ENCODE peak calls at places on chromosome 14, in four cellular contexts. Q, I, K and H are unnamed samples.

GRCh38 chr14:81946808-81947798 is 413.4 kb upstream of the SEL1L start:
- DNase-seq in Q (no peak), I (no peak), K (no peak), H (no peak)

GRCh38 chr14:24673534-24674203 is 39.7 kb upstream of the GZMB start:
- DNase-seq in Q (no peak), I (no peak), K (no peak), H (no peak)

GRCh38 chr14:93045965-93046695 is 69.6 kb downstream of the ITPK1 start:
- DNase-seq in Q (peak), I (no peak), K (peak), H (peak)

GRCh38 chr14:22471545-22472121 is 117.4 kb downstream of the DAD1 start:
- DNase-seq in Q (peak), I (no peak), K (peak), H (no peak)

GRCh38 chr14:70709726-70710382 is 68.1 kb downstream of the TTC9 start:
- DNase-seq in Q (no peak), I (no peak), K (no peak), H (no peak)

GRCh38 chr14:100374270-100374669 is 51.1 kb downstream of the SLC25A47 start:
- DNase-seq in Q (no peak), I (no peak), K (no peak), H (no peak)

GRCh38 chr14:33903369-33903768 is 47.5 kb downstream of the EGLN3 start:
- DNase-seq in Q (no peak), I (no peak), K (no peak), H (no peak)

GRCh38 chr14:49989980-49990379 is 97.1 kb downstream of the ARF6 start:
- DNase-seq in Q (no peak), I (no peak), K (no peak), H (no peak)

GRCh38 chr14:75298187-75298985 is 19.8 kb downstream of the FOS start:
- DNase-seq in Q (no peak), I (peak), K (no peak), H (no peak)

GRCh38 chr14:85332401-85332800 is 197.5 kb upstream of the FLRT2 start:
- DNase-seq in Q (no peak), I (no peak), K (no peak), H (no peak)

GRCh38 chr14:24233538-24233866 is 773 bp downstream of the GMPR2 start:
- DNase-seq in Q (no peak), I (no peak), K (no peak), H (no peak)

GRCh38 chr14:36582011-36582873 is at the start of gene NKX2-8:
- DNase-seq in Q (peak), I (no peak), K (no peak), H (no peak)

GRCh38 chr14:83764656-83765055 is 1765.3 kb upstream of the FLRT2 start:
- DNase-seq in Q (no peak), I (no peak), K (no peak), H (peak)

GRCh38 chr14:99837822-99838221 is 44.6 kb downstream of the EML1 start:
- DNase-seq in Q (no peak), I (no peak), K (no peak), H (no peak)

GRCh38 chr14:74548881-74549280 is 55.3 kb downstream of the ISCA2 start:
- DNase-seq in Q (no peak), I (peak), K (peak), H (no peak)

GRCh38 chr14:30779210-30779609 is 95.1 kb upstream of the COCH start:
- DNase-seq in Q (no peak), I (no peak), K (peak), H (peak)

GRCh38 chr14:103318750-103319419 is 15.2 kb upstream of the EIF5 start:
- DNase-seq in Q (no peak), I (no peak), K (no peak), H (no peak)

GRCh38 chr14:89615421-89615820 is 198.4 kb upstream of the FOXN3 start:
- DNase-seq in Q (no peak), I (no peak), K (no peak), H (no peak)

GRCh38 chr14:67411375-67411774 is 590 bp downstream of the PLEK2 start:
- DNase-seq in Q (no peak), I (no peak), K (no peak), H (no peak)

GRCh38 chr14:74825008-74825407 is 50.9 kb downstream of the PROX2 start:
- DNase-seq in Q (no peak), I (no peak), K (peak), H (peak)

GRCh38 chr14:77043177-77043983 is 14.9 kb upstream of the IRF2BPL start:
- DNase-seq in Q (no peak), I (no peak), K (peak), H (peak)

GRCh38 chr14:91115986-91116385 is 2.1 kb downstream of the DGLUCY start:
- DNase-seq in Q (no peak), I (no peak), K (peak), H (no peak)

GRCh38 chr14:47277703-47278102 is 397.7 kb downstream of the MDGA2 start:
- DNase-seq in Q (no peak), I (no peak), K (no peak), H (no peak)

GRCh38 chr14:74049886-74050495 is 30.8 kb downstream of the BBOF1 start:
- DNase-seq in Q (no peak), I (no peak), K (no peak), H (no peak)

GRCh38 chr14:96634896-96635295 is 132.7 kb downstream of the PAPOLA start:
- DNase-seq in Q (no peak), I (no peak), K (no peak), H (no peak)

GRCh38 chr14:96632363-96632758 is 130.2 kb downstream of the PAPOLA start:
- DNase-seq in Q (no peak), I (no peak), K (no peak), H (no peak)

GRCh38 chr14:96633096-96633495 is 130.9 kb downstream of the PAPOLA start:
- DNase-seq in Q (no peak), I (no peak), K (no peak), H (no peak)

GRCh38 chr14:96635850-96636249 is 133.7 kb downstream of the PAPOLA start:
- DNase-seq in Q (no peak), I (no peak), K (no peak), H (no peak)

GRCh38 chr14:96634481-96634880 is 132.3 kb downstream of the PAPOLA start:
- DNase-seq in Q (no peak), I (no peak), K (no peak), H (no peak)
- TF ChIP-seq CTCF in Q (no peak), I (no peak), K (no peak), H (no peak)

DNA sequence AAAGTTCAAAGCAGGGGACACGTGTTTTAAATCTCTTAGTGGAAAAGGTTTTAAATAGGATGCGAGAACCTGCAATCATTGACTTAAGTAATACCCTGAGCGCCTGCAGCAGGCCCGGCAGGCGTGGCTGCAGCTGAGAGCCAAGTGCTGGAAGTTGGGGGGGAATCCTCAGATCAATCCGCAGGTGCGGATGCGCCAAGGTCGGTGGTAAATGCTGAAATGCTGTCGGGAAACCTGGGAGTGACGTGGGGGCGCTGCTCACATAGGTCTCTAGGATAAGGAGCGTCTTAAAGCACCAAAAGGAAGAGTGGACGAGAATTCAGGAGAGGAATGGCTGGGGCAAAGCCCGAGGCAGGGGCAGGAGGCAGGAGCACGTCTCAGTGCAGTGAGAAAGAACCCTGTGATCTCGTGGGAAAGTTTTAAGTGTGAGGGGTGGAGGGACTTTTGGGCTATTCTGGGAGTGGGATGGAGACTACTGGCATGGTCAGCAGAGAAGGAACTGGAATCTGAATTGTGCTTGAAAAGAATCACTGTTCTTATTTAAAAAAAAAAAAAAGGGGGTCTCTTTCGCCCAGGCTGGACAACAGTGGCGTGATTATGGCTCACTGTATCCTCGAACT is 883 bp upstream of the CDCA4 start:
- DNase-seq in Q (peak), I (no peak), K (peak), H (no peak)
- TF ChIP-seq CTCF in Q (no peak), I (no peak), K (no peak), H (peak)

GRCh38 chr14:96263347-96264199 is 7.6 kb downstream of the BDKRB1 start:
- DNase-seq in Q (no peak), I (no peak), K (peak), H (no peak)
- TF ChIP-seq CTCF in Q (no peak), I (no peak), K (no peak), H (no peak)

DNA sequence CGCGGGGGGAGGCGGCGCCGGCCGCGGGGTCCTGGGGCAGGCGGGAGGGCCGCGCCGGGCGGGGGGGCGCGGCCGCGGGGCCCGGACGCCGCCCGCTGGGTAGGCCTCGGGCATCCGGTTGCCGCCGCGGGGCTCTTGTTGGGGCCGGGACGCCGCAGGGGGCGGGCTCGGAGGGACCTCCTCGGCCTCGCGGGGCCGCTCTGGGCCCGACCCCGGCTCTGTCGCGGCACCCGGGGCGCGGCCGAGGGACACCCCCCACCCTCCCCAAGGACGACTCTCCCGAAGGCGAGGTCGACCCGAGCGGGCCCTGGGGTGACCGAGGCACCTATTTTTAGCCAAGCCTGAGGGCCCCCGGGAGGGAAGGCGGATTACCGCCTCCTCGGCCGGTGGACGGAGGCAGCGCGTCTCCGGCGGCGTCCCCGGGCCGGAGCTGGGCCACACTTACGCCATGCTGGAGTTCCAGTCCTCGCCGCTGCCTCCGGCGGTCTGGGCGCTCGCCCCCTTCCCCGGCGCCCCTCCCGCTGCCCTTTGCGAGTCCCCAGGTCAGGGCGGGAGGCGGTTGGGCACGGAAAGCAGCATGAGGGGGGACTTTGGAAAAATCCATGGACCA is 499 bp downstream of the KTN1 start:
- DNase-seq in Q (no peak), I (peak), K (no peak), H (no peak)
- TF ChIP-seq CTCF in Q (no peak), I (no peak), K (no peak), H (no peak)

GRCh38 chr14:51386983-51387730 is 147.1 kb downstream of the TMX1 start:
- DNase-seq in Q (no peak), I (no peak), K (no peak), H (no peak)
- TF ChIP-seq CTCF in Q (no peak), I (no peak), K (no peak), H (no peak)

GRCh38 chr14:101563352-101563653 is 2.0 kb downstream of the DIO3 start:
- DNase-seq in Q (no peak), I (no peak), K (no peak), H (no peak)

GRCh38 chr14:101562659-101563351 is 1.5 kb downstream of the DIO3 start:
- DNase-seq in Q (no peak), I (no peak), K (no peak), H (no peak)

GRCh38 chr14:101563654-101564443 is 2.6 kb downstream of the DIO3 start:
- DNase-seq in Q (no peak), I (no peak), K (no peak), H (no peak)

GRCh38 chr14:101564819-101565698 is 3.8 kb downstream of the DIO3 start:
- DNase-seq in Q (no peak), I (no peak), K (no peak), H (no peak)

GRCh38 chr14:101564444-101564776 is 3.1 kb downstream of the DIO3 start:
- DNase-seq in Q (no peak), I (no peak), K (no peak), H (no peak)
- TF ChIP-seq CTCF in Q (no peak), I (no peak), K (no peak), H (no peak)

GRCh38 chr14:35140718-35141581 is 18.6 kb downstream of the PRORP start:
- DNase-seq in Q (no peak), I (no peak), K (peak), H (peak)
- TF ChIP-seq CTCF in Q (peak), I (no peak), K (peak), H (peak)

DNA sequence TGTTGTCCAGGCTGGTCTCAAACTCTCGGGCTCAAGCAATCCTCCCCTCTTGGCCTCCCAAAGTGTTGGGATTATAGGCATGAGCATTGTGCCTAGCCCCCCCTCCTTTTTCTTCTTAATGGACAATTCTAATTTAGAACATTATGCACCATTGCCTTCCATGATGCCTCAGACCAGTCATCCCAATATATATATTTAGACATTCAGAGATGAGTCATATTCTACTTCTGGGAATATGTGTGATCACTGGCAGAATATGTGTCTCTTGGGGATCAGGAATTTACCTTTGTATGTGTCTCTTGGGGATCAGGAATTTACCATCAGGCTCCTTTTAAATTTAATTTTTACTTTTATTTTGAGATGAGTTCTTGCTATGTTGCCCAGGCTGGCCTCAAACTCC is 7.5 kb upstream of the CCDC177 start:
- DNase-seq in Q (no peak), I (no peak), K (peak), H (peak)
- TF ChIP-seq CTCF in Q (no peak), I (no peak), K (no peak), H (no peak)

GRCh38 chr14:53151867-53152626 is 1.1 kb downstream of the DDHD1 start:
- DNase-seq in Q (peak), I (peak), K (peak), H (peak)
- TF ChIP-seq CTCF in Q (peak), I (no peak), K (peak), H (peak)